ENCODE peak calls at places on chromosomes 7 and 10, in six cellular contexts. U, P, M, O, Y and W are unnamed samples.

GRCh38 chr7:104240400-104240799 is 32.6 kb upstream of the ORC5 start:
- DNase-seq in U (no peak), P (no peak), M (no peak), O (no peak), Y (no peak), W (no peak)

GRCh38 chr7:32587431-32587948 is 92.2 kb downstream of the AVL9 start:
- DNase-seq in U (no peak), P (no peak), M (peak; percentile 23), O (peak; percentile 60), Y (peak; percentile 59), W (peak; percentile 71)

GRCh38 chr7:778271-778967 is 51.3 kb upstream of the PRKAR1B start:
- DNase-seq in U (no peak), P (no peak), M (no peak), O (no peak), Y (no peak), W (no peak)

GRCh38 chr7:116886550-116887156 is 24.3 kb downstream of the CAPZA2 start:
- DNase-seq in U (no peak), P (no peak), M (peak; percentile 11), O (no peak), Y (no peak), W (no peak)

GRCh38 chr10:127018766-127019165 is 113.5 kb downstream of the DOCK1 start:
- DNase-seq in U (no peak), P (no peak), M (no peak), O (no peak), Y (no peak), W (no peak)

GRCh38 chr10:71269301-71270288 is 49.5 kb upstream of the SLC29A3 start:
- DNase-seq in U (no peak), P (no peak), M (no peak), O (no peak), Y (no peak), W (no peak)

GRCh38 chr7:20542594-20542993 is 72.9 kb upstream of the ABCB5 start:
- DNase-seq in U (no peak), P (no peak), M (no peak), O (no peak), Y (no peak), W (no peak)

GRCh38 chr10:5971886-5972285 is 5.5 kb downstream of the IL15RA start:
- DNase-seq in U (no peak), P (no peak), M (no peak), O (no peak), Y (no peak), W (no peak)

GRCh38 chr7:107879400-107880035 is 11.5 kb upstream of the DLD start:
- DNase-seq in U (no peak), P (no peak), M (peak; percentile 65), O (no peak), Y (no peak), W (no peak)

GRCh38 chr10:60943372-60944158 is 420 bp downstream of the RHOBTB1 start:
- DNase-seq in U (no peak), P (peak; percentile 86), M (peak; percentile 74), O (no peak), Y (no peak), W (no peak)

GRCh38 chr7:65307651-65308299 is 65.9 kb upstream of the ZNF92 start:
- DNase-seq in U (peak; percentile 28), P (no peak), M (peak; percentile 64), O (peak; percentile 37), Y (peak; percentile 48), W (peak; percentile 65)

GRCh38 chr10:128316327-128316726 is 190.1 kb upstream of the MKI67 start:
- DNase-seq in U (no peak), P (no peak), M (no peak), O (no peak), Y (no peak), W (no peak)

GRCh38 chr10:131822013-131822693 is 78.7 kb upstream of the PPP2R2D start:
- DNase-seq in U (no peak), P (peak; percentile 54), M (no peak), O (no peak), Y (no peak), W (no peak)

GRCh38 chr10:48444266-48444665 is 137.8 kb downstream of the MAPK8 start:
- DNase-seq in U (no peak), P (no peak), M (peak; percentile 34), O (no peak), Y (no peak), W (peak; percentile 42)

GRCh38 chr10:99235872-99236626 is 397 bp upstream of the HPSE2 start:
- DNase-seq in U (no peak), P (no peak), M (peak; percentile 72), O (no peak), Y (no peak), W (no peak)

GRCh38 chr7:34059551-34059840 is 154.2 kb downstream of the BMPER start:
- DNase-seq in U (no peak), P (no peak), M (no peak), O (no peak), Y (no peak), W (no peak)

GRCh38 chr10:86319626-86320025 is 47.0 kb downstream of the GRID1 start:
- DNase-seq in U (no peak), P (peak; percentile 26), M (no peak), O (no peak), Y (no peak), W (no peak)

GRCh38 chr10:120575411-120575810 is 118.4 kb downstream of the PLPP4 start:
- DNase-seq in U (no peak), P (no peak), M (no peak), O (no peak), Y (no peak), W (no peak)

GRCh38 chr7:8442295-8442813 is 8.9 kb downstream of the NXPH1 start:
- DNase-seq in U (no peak), P (no peak), M (no peak), O (no peak), Y (no peak), W (no peak)

GRCh38 chr7:44995555-44996493 is 4.2 kb upstream of the CCM2 start:
- DNase-seq in U (no peak), P (no peak), M (no peak), O (no peak), Y (no peak), W (no peak)

GRCh38 chr7:16098585-16099179 is 322.7 kb downstream of the CRPPA start:
- DNase-seq in U (no peak), P (no peak), M (peak; percentile 20), O (no peak), Y (no peak), W (no peak)

GRCh38 chr10:130924138-130924819 is 387.2 kb downstream of the TCERG1L start:
- DNase-seq in U (no peak), P (no peak), M (peak; percentile 81), O (no peak), Y (no peak), W (no peak)

GRCh38 chr10:126272526-126272925 is 115.8 kb downstream of the ADAM12 start:
- DNase-seq in U (no peak), P (no peak), M (no peak), O (no peak), Y (no peak), W (no peak)

GRCh38 chr7:90951986-90952648 is 312.1 kb upstream of the FZD1 start:
- DNase-seq in U (no peak), P (no peak), M (no peak), O (no peak), Y (no peak), W (no peak)

GRCh38 chr7:110960811-110961210 is 130.1 kb upstream of the LRRN3 start:
- DNase-seq in U (no peak), P (no peak), M (no peak), O (no peak), Y (no peak), W (peak; percentile 24)

GRCh38 chr10:4931587-4931986 is 31.6 kb upstream of the AKR1C1 start:
- DNase-seq in U (no peak), P (no peak), M (no peak), O (no peak), Y (no peak), W (no peak)

GRCh38 chr10:113214331-113214730 is 264.3 kb downstream of the TCF7L2 start:
- DNase-seq in U (no peak), P (no peak), M (no peak), O (no peak), Y (no peak), W (no peak)
- TF ChIP-seq CTCF in U (no peak), P (no peak), M (no peak), O (no peak), Y (no peak), W (no peak)

GRCh38 chr7:100591596-100591995 is 5.5 kb downstream of the FBXO24 start:
- DNase-seq in U (no peak), P (no peak), M (no peak), O (no peak), Y (no peak), W (no peak)

GRCh38 chr7:100588438-100588837 is 2.3 kb downstream of the FBXO24 start:
- DNase-seq in U (no peak), P (no peak), M (peak; percentile 39), O (no peak), Y (no peak), W (no peak)

GRCh38 chr7:100586266-100587025 is at the start of gene FBXO24:
- DNase-seq in U (peak; percentile 98), P (peak; percentile 100), M (peak; percentile 100), O (peak; percentile 100), Y (peak; percentile 99), W (peak; percentile 100)

GRCh38 chr7:100590077-100590737 is 4.1 kb downstream of the FBXO24 start:
- DNase-seq in U (no peak), P (no peak), M (no peak), O (no peak), Y (no peak), W (no peak)

DNA sequence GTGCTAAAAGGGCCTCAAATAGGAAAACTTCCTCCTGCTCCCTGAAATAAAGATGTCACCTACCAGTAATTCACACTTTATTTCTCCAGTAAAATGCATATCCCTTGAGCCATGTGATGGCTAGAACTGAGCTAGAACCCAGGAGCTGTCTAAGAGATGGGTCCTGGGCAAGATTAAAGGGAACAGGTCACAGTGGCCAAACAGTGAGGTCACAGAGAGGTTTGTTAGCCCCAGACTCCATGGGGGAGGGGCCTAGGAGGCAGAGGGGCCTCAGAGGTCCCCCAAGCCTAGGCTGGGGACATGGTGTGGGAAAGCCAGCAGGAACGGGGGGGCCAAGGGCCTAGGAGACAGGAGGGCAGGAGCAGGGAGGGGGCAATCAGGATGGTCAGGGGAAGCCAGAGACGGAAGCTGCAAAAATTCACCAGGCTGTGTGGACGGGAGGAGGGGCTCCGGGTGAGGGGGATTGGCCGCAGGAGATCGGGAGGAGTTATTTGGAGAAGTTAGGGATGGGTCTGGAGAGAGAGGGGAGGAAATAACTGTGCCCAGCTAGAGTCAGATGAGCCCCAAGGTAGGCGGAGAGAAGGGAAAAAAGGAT is 3.3 kb downstream of the FBXO24 start:
- DNase-seq in U (no peak), P (no peak), M (no peak), O (no peak), Y (no peak), W (no peak)
- H3K4me3 ChIP-seq in U (no peak overlapping the region), P (peak overlapping the region; percentile 27), M (no peak overlapping the region), O (no peak overlapping the region), Y (no peak overlapping the region), W (no peak overlapping the region)

GRCh38 chr7:67788689-67789088 is 792.1 kb downstream of the TYW1 start:
- DNase-seq in U (no peak), P (no peak), M (peak; percentile 54), O (no peak), Y (no peak), W (no peak)
- TF ChIP-seq CTCF in U (peak; percentile 32), P (no peak), M (peak; percentile 59), O (no peak), Y (peak; percentile 7), W (peak; percentile 17)

DNA sequence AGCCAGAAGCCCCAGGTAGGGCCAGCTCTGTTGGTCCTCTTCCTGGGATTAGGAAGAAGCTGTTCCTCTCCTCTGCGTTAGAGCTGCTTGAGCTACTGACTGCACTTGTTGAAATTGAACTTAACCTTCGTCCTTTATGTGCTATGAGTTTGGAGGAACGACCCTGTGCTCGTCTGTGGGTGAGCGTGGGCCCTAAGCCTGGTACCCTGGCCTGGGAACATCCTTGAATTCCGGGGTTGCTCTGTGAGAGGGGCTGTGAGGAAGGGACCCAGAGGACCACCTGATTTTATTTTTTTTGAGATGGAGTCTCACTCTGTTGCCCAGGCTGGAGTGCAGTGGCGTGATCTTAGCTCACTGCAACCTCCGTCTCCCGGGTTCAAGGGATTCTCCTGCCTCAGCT is 447.2 kb upstream of the FOXK1 start:
- DNase-seq in U (no peak), P (no peak), M (no peak), O (no peak), Y (no peak), W (no peak)
- H3K4me3 ChIP-seq in U (no peak overlapping the region), P (no peak overlapping the region), M (no peak overlapping the region), O (no peak overlapping the region), Y (no peak overlapping the region), W (no peak overlapping the region)